ENCODE peak calls at places on chromosomes 3 and 15, in ten cellular contexts. T is lower leg skin, S is HepG2, X is myocyte, V is AG08396, L is kidney epithelial cell, G is memory B cell, P is Kasumi-1, W is ELF-1, Z is WTC11. N is an unnamed sample.

GRCh38 chr3:47259114-47259513 is 23.5 kb downstream of the KIF9 start:
- DNase-seq in T (no peak), L (no peak), Z (no peak), P (no peak), W (no peak), X (no peak), S (no peak), V (no peak), G (no peak), N (no peak)

GRCh38 chr15:39628131-39628482 is 47.2 kb downstream of the THBS1 start:
- DNase-seq in W (no peak), L (no peak), S (peak; percentile 56), V (no peak), T (no peak), G (no peak), Z (no peak), X (no peak), P (no peak), N (no peak)

GRCh38 chr15:36161781-36162212 is 417.6 kb upstream of the CDIN1 start:
- DNase-seq in X (peak; percentile 16), W (peak; percentile 51), L (no peak), G (no peak), T (peak; percentile 85), S (no peak), P (no peak), Z (no peak), V (no peak), N (no peak)

GRCh38 chr3:136835817-136836510 is 17.0 kb downstream of the SLC35G2 start:
- DNase-seq in Z (no peak), T (no peak), S (no peak), X (peak; percentile 15), G (no peak), W (no peak), P (no peak), L (no peak), V (peak; percentile 17), N (no peak)

GRCh38 chr15:20349774-20350498 is 191.7 kb downstream of the GOLGA6L6 start:
- DNase-seq in T (peak; percentile 86), G (no peak), V (no peak), L (no peak), Z (peak; percentile 7), P (no peak), S (no peak), W (no peak), X (no peak), N (no peak)

GRCh38 chr3:31364711-31365110 is 168.0 kb upstream of the STT3B start:
- DNase-seq in V (no peak), L (no peak), G (no peak), S (no peak), T (no peak), W (no peak), X (no peak), P (peak; percentile 18), Z (no peak), N (no peak)

GRCh38 chr3:190671658-190672057 is 157.8 kb downstream of the IL1RAP start:
- DNase-seq in L (no peak), S (no peak), X (no peak), G (no peak), T (no peak), V (no peak), P (no peak), Z (no peak), W (no peak), N (no peak)

GRCh38 chr15:88909956-88910831 is 3.0 kb downstream of the MFGE8 start:
- DNase-seq in L (no peak), T (peak; percentile 90), P (no peak), V (peak; percentile 4), W (no peak), X (peak; percentile 24), G (no peak), Z (no peak), S (no peak), N (no peak)

GRCh38 chr15:88690331-88690730 is 51.5 kb downstream of the ISG20 start:
- DNase-seq in S (no peak), P (no peak), T (peak; percentile 58), G (no peak), L (no peak), W (no peak), Z (no peak), X (no peak), V (no peak), N (no peak)

GRCh38 chr3:10335190-10335738 is 14.4 kb upstream of the SEC13 start:
- DNase-seq in S (no peak), X (no peak), V (no peak), W (no peak), Z (no peak), G (no peak), T (no peak), L (no peak), P (no peak), N (no peak)

N was measured in NCI-H1930.